ENCODE peak calls at places on chromosomes 7 and 10, in seven cellular contexts. One of them, this sample, is unnamed.

GRCh38 chr10:110456523-110457091 is 41.1 kb upstream of the DUSP5 start:
- DNase-seq in esophagus squamous epithelium: no peak
- DNase-seq in body of pancreas: no peak
- DNase-seq in A549: no peak
- DNase-seq in adrenal gland: peak; percentile 62
- DNase-seq in suprapubic skin: peak; percentile 56
- DNase-seq in breast epithelium: peak; percentile 36
- DNase-seq in this sample: no peak

GRCh38 chr10:100364735-100365391 is 17.8 kb downstream of the SCD start:
- DNase-seq in esophagus squamous epithelium: no peak
- DNase-seq in body of pancreas: peak; percentile 98
- DNase-seq in A549: peak; percentile 89
- DNase-seq in adrenal gland: peak; percentile 96
- DNase-seq in suprapubic skin: peak; percentile 83
- DNase-seq in breast epithelium: peak; percentile 87
- DNase-seq in this sample: peak; percentile 85

GRCh38 chr10:3907514-3907913 is 122.5 kb upstream of the KLF6 start:
- DNase-seq in esophagus squamous epithelium: no peak
- DNase-seq in body of pancreas: no peak
- DNase-seq in A549: no peak
- DNase-seq in adrenal gland: no peak
- DNase-seq in suprapubic skin: no peak
- DNase-seq in breast epithelium: no peak
- DNase-seq in this sample: peak; percentile 74

GRCh38 chr7:111743244-111743852 is 181.1 kb upstream of the IMMP2L start:
- DNase-seq in esophagus squamous epithelium: no peak
- DNase-seq in body of pancreas: no peak
- DNase-seq in A549: no peak
- DNase-seq in adrenal gland: no peak
- DNase-seq in suprapubic skin: no peak
- DNase-seq in breast epithelium: no peak
- DNase-seq in this sample: no peak

GRCh38 chr10:106557053-106557452 is 607.5 kb downstream of the SORCS1 start:
- DNase-seq in esophagus squamous epithelium: no peak
- DNase-seq in body of pancreas: no peak
- DNase-seq in A549: no peak
- DNase-seq in adrenal gland: no peak
- DNase-seq in suprapubic skin: no peak
- DNase-seq in breast epithelium: no peak
- DNase-seq in this sample: no peak

GRCh38 chr7:100835903-100836811 is 8.8 kb upstream of the EPHB4 start:
- DNase-seq in esophagus squamous epithelium: no peak
- DNase-seq in body of pancreas: no peak
- DNase-seq in A549: no peak
- DNase-seq in adrenal gland: peak; percentile 68
- DNase-seq in suprapubic skin: no peak
- DNase-seq in breast epithelium: peak; percentile 70
- DNase-seq in this sample: peak; percentile 69

GRCh38 chr10:8137272-8137680 is 82.8 kb downstream of the GATA3 start:
- DNase-seq in esophagus squamous epithelium: no peak
- DNase-seq in body of pancreas: no peak
- DNase-seq in A549: no peak
- DNase-seq in adrenal gland: no peak
- DNase-seq in suprapubic skin: no peak
- DNase-seq in breast epithelium: no peak
- DNase-seq in this sample: no peak

GRCh38 chr7:135192914-135193536 is 18.3 kb downstream of the WDR91 start:
- DNase-seq in esophagus squamous epithelium: no peak
- DNase-seq in body of pancreas: no peak
- DNase-seq in A549: no peak
- DNase-seq in adrenal gland: no peak
- DNase-seq in suprapubic skin: no peak
- DNase-seq in breast epithelium: peak; percentile 81
- DNase-seq in this sample: no peak

GRCh38 chr10:103648231-103648950 is 154.9 kb downstream of the NEURL1 start:
- DNase-seq in esophagus squamous epithelium: no peak
- DNase-seq in body of pancreas: peak; percentile 21
- DNase-seq in A549: no peak
- DNase-seq in adrenal gland: no peak
- DNase-seq in suprapubic skin: no peak
- DNase-seq in breast epithelium: no peak
- DNase-seq in this sample: no peak

GRCh38 chr7:69363131-69363530 is 235.1 kb upstream of the AUTS2 start:
- DNase-seq in esophagus squamous epithelium: no peak
- DNase-seq in body of pancreas: no peak
- DNase-seq in A549: no peak
- DNase-seq in adrenal gland: no peak
- DNase-seq in suprapubic skin: no peak
- DNase-seq in breast epithelium: no peak
- DNase-seq in this sample: no peak

GRCh38 chr7:139133335-139134139 is 24.0 kb upstream of the ZC3HAV1 start:
- DNase-seq in esophagus squamous epithelium: peak; percentile 47
- DNase-seq in body of pancreas: peak; percentile 86
- DNase-seq in A549: peak; percentile 87
- DNase-seq in adrenal gland: peak; percentile 87
- DNase-seq in suprapubic skin: peak; percentile 96
- DNase-seq in breast epithelium: peak; percentile 63
- DNase-seq in this sample: peak; percentile 94

GRCh38 chr7:157360483-157361025 is 23.8 kb downstream of the DNAJB6 start:
- DNase-seq in esophagus squamous epithelium: no peak
- DNase-seq in body of pancreas: no peak
- DNase-seq in A549: no peak
- DNase-seq in adrenal gland: no peak
- DNase-seq in suprapubic skin: no peak
- DNase-seq in breast epithelium: no peak
- DNase-seq in this sample: no peak

GRCh38 chr7:157358041-157358752 is 21.4 kb downstream of the DNAJB6 start:
- DNase-seq in esophagus squamous epithelium: no peak
- DNase-seq in body of pancreas: no peak
- DNase-seq in A549: no peak
- DNase-seq in adrenal gland: no peak
- DNase-seq in suprapubic skin: no peak
- DNase-seq in breast epithelium: no peak
- DNase-seq in this sample: peak; percentile 50

GRCh38 chr7:157357129-157358040 is 20.6 kb downstream of the DNAJB6 start:
- DNase-seq in esophagus squamous epithelium: no peak
- DNase-seq in body of pancreas: no peak
- DNase-seq in A549: no peak
- DNase-seq in adrenal gland: no peak
- DNase-seq in suprapubic skin: no peak
- DNase-seq in breast epithelium: no peak
- DNase-seq in this sample: no peak

GRCh38 chr7:157359581-157359980 is 22.8 kb downstream of the DNAJB6 start:
- DNase-seq in esophagus squamous epithelium: no peak
- DNase-seq in body of pancreas: no peak
- DNase-seq in A549: no peak
- DNase-seq in adrenal gland: no peak
- DNase-seq in suprapubic skin: no peak
- DNase-seq in breast epithelium: no peak
- DNase-seq in this sample: no peak

GRCh38 chr7:157358753-157359096 is 21.9 kb downstream of the DNAJB6 start:
- DNase-seq in esophagus squamous epithelium: no peak
- DNase-seq in body of pancreas: no peak
- DNase-seq in A549: no peak
- DNase-seq in adrenal gland: no peak
- DNase-seq in suprapubic skin: no peak
- DNase-seq in breast epithelium: no peak
- DNase-seq in this sample: no peak
- H3K4me1 ChIP-seq in esophagus squamous epithelium: peaks cover 52% of the 10 kb centered on the region
- H3K4me1 ChIP-seq in body of pancreas: peaks cover 36% of the 10 kb centered on the region
- H3K4me1 ChIP-seq in A549: peaks cover 13% of the 10 kb centered on the region
- H3K4me1 ChIP-seq in adrenal gland: peaks cover 50% of the 10 kb centered on the region
- H3K4me1 ChIP-seq in suprapubic skin: peaks cover 58% of the 10 kb centered on the region
- H3K4me1 ChIP-seq in breast epithelium: peaks cover 7% of the 10 kb centered on the region
- H3K4me1 ChIP-seq in this sample: peaks cover 82% of the 10 kb centered on the region

GRCh38 chr7:78673272-78673671 is 780.2 kb downstream of the MAGI2 start:
- DNase-seq in esophagus squamous epithelium: no peak
- DNase-seq in body of pancreas: peak; percentile 65
- DNase-seq in A549: no peak
- DNase-seq in adrenal gland: no peak
- DNase-seq in suprapubic skin: no peak
- DNase-seq in breast epithelium: no peak
- DNase-seq in this sample: no peak
- TF ChIP-seq POLR2A in esophagus squamous epithelium: no peak
- TF ChIP-seq POLR2A in body of pancreas: no peak
- TF ChIP-seq POLR2A in A549: no peak
- TF ChIP-seq POLR2A in adrenal gland: no peak
- TF ChIP-seq POLR2A in suprapubic skin: no peak
- TF ChIP-seq POLR2A in breast epithelium: no peak
- TF ChIP-seq POLR2A in this sample: no peak

DNA sequence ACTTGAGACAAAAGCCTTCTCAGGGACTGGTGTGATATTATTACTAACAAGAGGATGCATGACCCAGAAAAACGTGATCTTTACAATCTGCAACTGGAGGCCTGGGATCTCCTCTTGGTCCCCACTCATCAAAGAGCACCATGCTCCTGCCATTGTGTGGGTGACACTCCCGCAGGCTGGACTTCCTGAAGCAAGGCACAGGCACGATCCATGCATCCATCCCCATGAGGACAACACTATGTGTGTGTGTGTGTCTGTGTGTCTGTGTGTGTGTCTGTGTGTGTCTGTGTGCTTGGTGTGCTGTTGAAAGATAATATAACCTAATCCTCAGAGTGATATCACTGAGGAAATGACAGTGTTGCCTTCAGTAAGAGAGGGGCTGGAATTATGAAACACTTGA is 180.7 kb upstream of the TCERG1L start:
- DNase-seq in esophagus squamous epithelium: no peak
- DNase-seq in body of pancreas: no peak
- DNase-seq in A549: no peak
- DNase-seq in adrenal gland: no peak
- DNase-seq in suprapubic skin: no peak
- DNase-seq in breast epithelium: no peak
- DNase-seq in this sample: no peak
- H3K4me3 ChIP-seq in esophagus squamous epithelium: no peak overlapping the region
- H3K4me3 ChIP-seq in body of pancreas: no peak overlapping the region
- H3K4me3 ChIP-seq in A549: no peak overlapping the region
- H3K4me3 ChIP-seq in adrenal gland: no peak overlapping the region
- H3K4me3 ChIP-seq in suprapubic skin: no peak overlapping the region
- H3K4me3 ChIP-seq in breast epithelium: no peak overlapping the region
- H3K4me3 ChIP-seq in this sample: no peak overlapping the region

DNA sequence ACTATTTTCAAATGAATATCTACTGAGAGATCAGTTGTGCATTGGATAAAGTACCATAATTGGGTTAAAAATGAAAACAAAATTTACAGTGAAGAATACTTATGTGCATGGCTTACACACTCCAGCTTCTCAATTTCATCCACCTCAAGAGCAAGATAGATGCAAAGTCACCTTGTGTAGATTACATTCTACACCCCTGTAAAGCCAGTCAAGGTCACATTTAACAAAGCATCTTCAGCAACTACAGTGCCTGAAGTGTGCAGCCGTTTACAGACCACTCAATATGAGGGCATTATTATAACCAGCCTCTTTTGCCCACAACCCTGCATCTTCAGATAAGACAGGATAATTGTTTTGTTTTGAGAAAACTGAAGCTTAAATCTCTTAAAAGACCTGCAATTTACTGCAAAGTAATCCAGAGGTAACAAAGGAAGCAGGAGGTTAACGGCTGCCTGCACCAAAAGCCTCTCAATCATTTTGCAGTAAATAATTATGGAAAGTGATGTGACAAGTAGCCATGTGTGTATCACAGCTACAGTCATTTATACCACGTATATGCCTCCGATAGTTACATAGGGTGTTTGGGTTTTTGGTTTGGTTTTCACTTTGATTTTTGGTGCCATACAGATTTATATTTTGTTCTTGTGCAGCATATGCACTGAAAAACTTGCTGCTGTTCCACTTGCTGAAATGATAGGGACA is 4.9 kb downstream of the PURB start:
- DNase-seq in esophagus squamous epithelium: no peak
- DNase-seq in body of pancreas: no peak
- DNase-seq in A549: no peak
- DNase-seq in adrenal gland: no peak
- DNase-seq in suprapubic skin: no peak
- DNase-seq in breast epithelium: no peak
- DNase-seq in this sample: no peak
- H3K4me1 ChIP-seq in esophagus squamous epithelium: peaks cover 47% of the 10 kb centered on the region
- H3K4me1 ChIP-seq in body of pancreas: peaks cover 51% of the 10 kb centered on the region
- H3K4me1 ChIP-seq in A549: peaks cover 43% of the 10 kb centered on the region
- H3K4me1 ChIP-seq in adrenal gland: peaks cover 62% of the 10 kb centered on the region
- H3K4me1 ChIP-seq in suprapubic skin: peaks cover 54% of the 10 kb centered on the region
- H3K4me1 ChIP-seq in breast epithelium: peaks cover 21% of the 10 kb centered on the region
- H3K4me1 ChIP-seq in this sample: peaks cover 34% of the 10 kb centered on the region

GRCh38 chr10:97320480-97321031 is 1.5 kb downstream of the FRAT1 start:
- DNase-seq in esophagus squamous epithelium: no peak
- DNase-seq in body of pancreas: no peak
- DNase-seq in A549: no peak
- DNase-seq in adrenal gland: no peak
- DNase-seq in suprapubic skin: no peak
- DNase-seq in breast epithelium: no peak
- DNase-seq in this sample: peak; percentile 62

GRCh38 chr10:97319671-97320479 is 804 bp downstream of the FRAT1 start:
- DNase-seq in esophagus squamous epithelium: peak; percentile 6
- DNase-seq in body of pancreas: peak; percentile 73
- DNase-seq in A549: no peak
- DNase-seq in adrenal gland: peak; percentile 58
- DNase-seq in suprapubic skin: no peak
- DNase-seq in breast epithelium: no peak
- DNase-seq in this sample: peak; percentile 70

GRCh38 chr10:97321807-97322195 is 2.7 kb downstream of the FRAT1 start:
- DNase-seq in esophagus squamous epithelium: no peak
- DNase-seq in body of pancreas: no peak
- DNase-seq in A549: no peak
- DNase-seq in adrenal gland: no peak
- DNase-seq in suprapubic skin: no peak
- DNase-seq in breast epithelium: no peak
- DNase-seq in this sample: no peak

GRCh38 chr10:97321032-97321806 is 2.1 kb downstream of the FRAT1 start:
- DNase-seq in esophagus squamous epithelium: no peak
- DNase-seq in body of pancreas: peak; percentile 70
- DNase-seq in A549: no peak
- DNase-seq in adrenal gland: peak; percentile 53
- DNase-seq in suprapubic skin: no peak
- DNase-seq in breast epithelium: no peak
- DNase-seq in this sample: peak; percentile 70

DNA sequence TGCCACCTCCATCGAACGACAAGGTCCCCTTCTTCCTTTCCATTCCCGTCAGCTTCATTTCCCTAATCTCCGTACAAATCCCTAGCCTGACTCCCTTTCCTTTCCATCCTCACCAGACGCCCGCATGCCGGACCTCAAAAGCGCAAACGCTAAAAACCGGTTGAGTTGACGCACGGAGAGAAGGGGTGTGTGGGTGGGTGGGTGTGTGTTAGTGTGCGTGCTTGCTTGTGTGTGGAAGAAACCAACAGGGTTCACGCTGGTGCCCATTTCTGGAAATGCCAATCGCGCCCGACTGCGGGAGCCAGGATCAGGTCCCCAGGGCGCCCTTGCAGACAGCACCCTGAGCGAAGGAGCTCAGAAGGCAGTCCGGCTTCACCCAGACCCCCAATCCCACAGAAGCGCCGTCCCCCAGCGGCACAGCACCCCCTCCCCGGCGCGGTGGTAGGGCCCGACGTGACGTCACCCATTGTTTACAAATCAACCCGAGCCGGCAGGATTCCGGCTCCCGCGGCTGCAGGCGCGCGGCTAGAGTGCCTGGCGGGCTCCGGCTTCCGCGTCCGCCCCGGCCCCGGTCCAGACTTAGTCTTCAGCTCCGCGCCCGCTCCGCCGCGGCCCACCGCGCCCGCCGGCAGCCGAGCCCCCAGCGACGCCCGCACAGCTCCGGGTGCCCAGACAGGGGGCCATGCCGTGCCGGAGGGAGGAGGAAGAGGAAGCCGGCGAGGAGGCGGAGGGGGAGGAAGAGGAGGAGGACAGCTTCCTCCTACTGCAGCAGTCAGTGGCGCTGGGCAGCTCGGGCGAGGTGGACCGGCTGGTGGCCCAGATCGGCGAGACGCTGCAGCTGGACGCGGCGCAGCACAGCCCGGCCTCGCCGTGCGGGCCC is at the start of gene FRAT1:
- DNase-seq in esophagus squamous epithelium: peak; percentile 63
- DNase-seq in body of pancreas: peak; percentile 93
- DNase-seq in A549: peak; percentile 82
- DNase-seq in adrenal gland: peak; percentile 90
- DNase-seq in suprapubic skin: peak; percentile 96
- DNase-seq in breast epithelium: peak; percentile 81
- DNase-seq in this sample: peak; percentile 92
- TF ChIP-seq POLR2A in esophagus squamous epithelium: peak; percentile 87
- TF ChIP-seq POLR2A in body of pancreas: peak; percentile 89
- TF ChIP-seq POLR2A in A549: peak; percentile 36
- TF ChIP-seq POLR2A in adrenal gland: peak; percentile 74
- TF ChIP-seq POLR2A in suprapubic skin: peak; percentile 86
- TF ChIP-seq POLR2A in breast epithelium: peak; percentile 32
- TF ChIP-seq POLR2A in this sample: peak; percentile 84